ENCODE peak calls at places on chromosomes 1 and 21, in nine cellular contexts. Y, P, X, M, T, R, Q, D and E are unnamed samples.

GRCh38 chr1:32988665-32989064 is 24.1 kb upstream of the RNF19B start:
- DNase-seq in D (no peak), P (peak; percentile 74), X (no peak), R (peak; percentile 96), T (no peak), M (no peak), Y (peak; percentile 37), Q (no peak), E (no peak)

GRCh38 chr1:168431882-168432281 is 111.9 kb downstream of the XCL2 start:
- DNase-seq in P (no peak), Q (no peak), T (no peak), X (no peak), R (no peak), Y (no peak), M (no peak), D (no peak), E (no peak)

GRCh38 chr1:100423832-100424337 is 71.6 kb downstream of the CDC14A start:
- DNase-seq in T (no peak), P (no peak), X (no peak), R (no peak), M (no peak), D (no peak), Q (peak; percentile 61), Y (no peak), E (peak; percentile 64)

GRCh38 chr1:169928438-169929209 is 34.9 kb upstream of the SCYL3 start:
- DNase-seq in R (peak; percentile 62), Q (peak; percentile 52), D (no peak), T (no peak), M (no peak), P (no peak), Y (no peak), X (no peak), E (no peak)

GRCh38 chr1:34619256-34619655 is 135.6 kb upstream of the GJB5 start:
- DNase-seq in M (no peak), D (no peak), R (no peak), P (no peak), X (no peak), T (no peak), Y (no peak), Q (no peak), E (no peak)

GRCh38 chr1:206912445-206913095 is 9.2 kb downstream of the FCMR start:
- DNase-seq in X (peak; percentile 54), R (peak; percentile 51), M (peak; percentile 58), T (peak; percentile 81), Y (peak; percentile 52), Q (peak; percentile 67), P (no peak), D (no peak), E (peak; percentile 74)

GRCh38 chr1:229252228-229252984 is 18.5 kb upstream of the RAB4A start:
- DNase-seq in P (no peak), M (no peak), X (no peak), D (no peak), Q (no peak), Y (no peak), T (no peak), R (no peak), E (no peak)

GRCh38 chr1:33743221-33743998 is 120.5 kb upstream of the HMGB4 start:
- DNase-seq in Y (no peak), R (no peak), Q (no peak), D (no peak), M (no peak), X (no peak), P (no peak), T (no peak), E (no peak)

GRCh38 chr1:46575778-46576177 is 24.3 kb upstream of the KNCN start:
- DNase-seq in X (no peak), Q (no peak), T (no peak), D (no peak), M (no peak), P (no peak), R (no peak), Y (no peak), E (no peak)

DNA sequence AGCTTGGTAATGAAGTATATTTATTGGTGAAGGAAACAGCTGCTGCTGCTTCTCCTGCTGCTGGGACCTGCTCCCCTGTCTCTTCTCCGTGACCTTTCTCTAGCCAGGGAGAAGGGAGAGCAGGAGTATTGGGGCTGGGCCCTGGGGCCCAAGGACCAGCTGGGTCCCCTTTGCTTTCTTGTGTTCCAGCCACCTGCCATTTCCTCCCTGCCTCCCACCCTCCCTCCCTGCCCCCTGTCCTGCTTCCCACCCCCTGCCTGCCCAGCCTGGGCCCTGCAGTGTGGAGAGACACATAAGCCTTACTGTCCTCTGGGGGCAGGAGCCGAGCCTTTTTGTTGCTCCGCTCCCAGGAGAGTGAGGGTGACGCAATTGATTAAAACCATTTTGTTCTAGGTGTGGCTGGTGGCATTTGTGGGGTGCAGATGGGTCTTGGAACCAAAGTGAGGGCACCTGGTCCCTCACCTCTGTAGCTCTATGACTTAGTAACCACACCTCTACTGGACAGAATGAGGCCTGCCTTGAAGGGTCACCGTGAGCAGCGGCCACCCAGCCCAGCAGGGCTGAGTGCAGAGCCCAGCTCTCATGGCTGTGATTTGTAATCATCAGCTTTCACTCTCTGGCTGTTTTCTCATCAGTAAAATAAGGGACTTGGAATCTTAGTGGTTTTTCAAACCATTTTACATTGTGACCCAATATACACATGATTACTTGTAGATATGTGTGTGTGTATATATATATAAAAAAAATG is 13.9 kb upstream of the TMEM222 start:
- DNase-seq in T (no peak), P (peak; percentile 34), Q (no peak), D (no peak), X (no peak), R (no peak), Y (no peak), M (no peak), E (no peak)
- H3K4me3 ChIP-seq in T (no peak overlapping the region), P (no peak overlapping the region), Q (no peak overlapping the region), D (no peak overlapping the region), X (no peak overlapping the region), R (no peak overlapping the region), Y (no peak overlapping the region), M (no peak overlapping the region), E (no peak overlapping the region)

GRCh38 chr21:33374874-33375644 is 28.2 kb upstream of the IFNGR2 start:
- DNase-seq in T (no peak), D (no peak), Q (no peak), Y (no peak), X (no peak), M (no peak), P (no peak), R (no peak), E (no peak)

GRCh38 chr21:33372582-33372981 is 30.6 kb upstream of the IFNGR2 start:
- DNase-seq in Q (no peak), X (no peak), Y (no peak), R (no peak), T (no peak), D (no peak), M (no peak), P (peak; percentile 52), E (no peak)

GRCh38 chr21:33373451-33373850 is 29.8 kb upstream of the IFNGR2 start:
- DNase-seq in Q (no peak), D (no peak), T (no peak), P (peak; percentile 45), R (peak; percentile 10), M (no peak), X (no peak), Y (no peak), E (no peak)

GRCh38 chr21:33377221-33377620 is 26.0 kb upstream of the IFNGR2 start:
- DNase-seq in D (no peak), P (no peak), M (no peak), Y (no peak), R (no peak), X (no peak), T (no peak), Q (no peak), E (no peak)

GRCh38 chr21:33374080-33374873 is 28.9 kb upstream of the IFNGR2 start:
- DNase-seq in Y (no peak), X (no peak), P (peak; percentile 65), T (peak; percentile 75), M (no peak), D (peak; percentile 32), R (peak; percentile 56), Q (peak; percentile 54), E (peak; percentile 52)
- H3K27ac ChIP-seq in Y (no peak overlapping the region), X (no peak overlapping the region), P (peak overlapping the region; percentile 61), T (peak overlapping the region; percentile 31), M (no peak overlapping the region), D (no peak overlapping the region), R (no peak overlapping the region), Q (no peak overlapping the region), E (no peak overlapping the region)

DNA sequence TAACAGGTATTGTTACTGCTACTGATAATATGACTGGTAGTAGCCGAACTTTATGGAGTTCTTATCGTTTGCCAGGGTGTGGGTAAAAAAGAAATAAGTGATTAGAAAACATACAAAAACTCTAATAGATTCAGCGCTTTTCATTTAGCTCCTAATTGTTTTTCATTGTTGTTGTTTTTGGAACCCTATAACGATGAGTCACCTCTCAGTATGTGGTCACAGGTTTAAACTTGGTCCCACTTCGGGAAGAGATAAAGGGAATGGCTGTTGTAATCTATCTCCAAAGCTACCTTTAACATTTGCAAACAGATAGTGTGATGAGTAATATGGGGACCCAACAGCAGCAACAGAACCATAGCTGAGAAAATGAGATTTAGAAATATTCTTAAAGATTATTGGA is 62.7 kb upstream of the BCL10 start:
- DNase-seq in P (no peak), M (no peak), X (no peak), R (peak; percentile 85), T (no peak), Q (no peak), D (no peak), Y (no peak), E (no peak)
- H3K4me1 ChIP-seq in P (peaks cover 14% of the 10 kb centered on the region), M (peaks cover 8% of the 10 kb centered on the region), X (peaks cover 14% of the 10 kb centered on the region), R (peaks cover 9% of the 10 kb centered on the region), T (no peaks in the 10 kb centered on the region), Q (no peaks in the 10 kb centered on the region), D (peaks cover 28% of the 10 kb centered on the region), Y (peaks cover 51% of the 10 kb centered on the region), E (no peaks in the 10 kb centered on the region)

GRCh38 chr1:201504179-201504631 is 2.7 kb downstream of the CSRP1 start:
- DNase-seq in D (no peak), M (no peak), Q (no peak), X (no peak), T (no peak), R (peak; percentile 57), Y (no peak), P (no peak), E (no peak)
- H3K4me3 ChIP-seq in D (no peak overlapping the region), M (no peak overlapping the region), Q (no peak overlapping the region), X (peak overlapping the region; percentile 30), T (no peak overlapping the region), R (peak overlapping the region; percentile 33), Y (peak overlapping the region; percentile 80), P (peak overlapping the region; percentile 88), E (no peak overlapping the region)

DNA sequence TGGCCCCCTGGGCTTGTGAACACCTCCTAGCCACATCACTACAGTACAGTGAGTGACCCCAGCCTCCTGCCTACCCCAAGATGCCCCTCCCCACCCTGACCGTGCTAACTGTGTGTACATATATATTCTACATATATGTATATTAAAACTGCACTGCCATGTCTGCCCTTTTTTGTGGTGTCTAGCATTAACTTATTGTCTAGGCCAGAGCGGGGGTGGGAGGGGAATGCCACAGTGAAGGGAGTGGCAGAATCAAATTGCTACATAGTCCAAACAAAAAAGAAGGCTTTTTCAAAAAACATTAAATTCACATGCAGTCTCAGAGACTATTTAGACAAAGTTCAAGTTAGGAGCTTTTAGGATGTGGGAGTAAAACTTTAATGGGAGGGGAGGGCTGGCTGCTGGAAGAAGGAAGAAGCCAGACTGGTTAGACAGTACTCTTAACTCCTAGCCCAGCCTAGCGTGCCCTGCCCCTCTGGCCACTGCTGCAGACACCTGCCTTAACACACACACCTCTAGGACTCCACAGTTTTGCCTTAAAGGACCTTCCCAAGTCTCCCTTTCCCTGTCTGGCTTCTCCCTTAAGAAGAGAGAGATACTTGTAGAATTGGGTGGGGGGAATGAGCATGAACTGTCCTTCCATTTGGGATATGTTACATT is 9.4 kb downstream of the PEA15 start:
- DNase-seq in R (no peak), X (no peak), Q (no peak), P (no peak), M (no peak), T (peak; percentile 47), Y (no peak), D (no peak), E (no peak)
- H3K27ac ChIP-seq in R (no peak overlapping the region), X (no peak overlapping the region), Q (no peak overlapping the region), P (no peak overlapping the region), M (no peak overlapping the region), T (no peak overlapping the region), Y (no peak overlapping the region), D (no peak overlapping the region), E (no peak overlapping the region)